ENCODE peak calls at places on chromosomes 5 and 9, in eight cellular contexts. G, J, E, F, Z, T, L and R are unnamed samples. For H3K4me1, the result is how much of the 10 kb centered on the place peaks cover.

GRCh38 chr5:38404667-38405276 is 146.4 kb downstream of the EGFLAM start:
- DNase-seq in G (no peak), J (no peak), E (peak), F (no peak), Z (peak), T (peak), L (peak), R (no peak)

GRCh38 chr5:120382813-120383212 is 81.3 kb upstream of the PRR16 start:
- DNase-seq in G (no peak), J (no peak), E (no peak), F (no peak), Z (no peak), T (no peak), L (no peak), R (no peak)

GRCh38 chr9:124256517-124257069 is 1.2 kb upstream of the NEK6 start:
- DNase-seq in G (peak), J (peak), E (no peak), F (no peak), Z (no peak), T (no peak), L (no peak), R (peak)

GRCh38 chr5:158456756-158457155 is 597.8 kb upstream of the CLINT1 start:
- DNase-seq in G (no peak), J (peak), E (no peak), F (no peak), Z (peak), T (no peak), L (no peak), R (no peak)

GRCh38 chr5:169126376-169127043 is 174.4 kb downstream of the SLIT3 start:
- DNase-seq in G (no peak), J (no peak), E (no peak), F (no peak), Z (no peak), T (no peak), L (no peak), R (no peak)

GRCh38 chr9:6498982-6499381 is 86.0 kb downstream of the UHRF2 start:
- DNase-seq in G (no peak), J (no peak), E (no peak), F (no peak), Z (no peak), T (no peak), L (no peak), R (no peak)

GRCh38 chr9:116479967-116480366 is 207.1 kb upstream of the TRIM32 start:
- DNase-seq in G (no peak), J (no peak), E (no peak), F (no peak), Z (no peak), T (no peak), L (no peak), R (no peak)

GRCh38 chr9:20225841-20226240 is 396.5 kb downstream of the MLLT3 start:
- DNase-seq in G (no peak), J (no peak), E (no peak), F (no peak), Z (no peak), T (no peak), L (no peak), R (no peak)

GRCh38 chr5:17252543-17252942 is 35.1 kb downstream of the BASP1 start:
- DNase-seq in G (no peak), J (peak), E (no peak), F (no peak), Z (no peak), T (no peak), L (no peak), R (no peak)
- TF ChIP-seq POLR2AphosphoS5 in G (no peak), J (peak), E (no peak), F (no peak), Z (no peak), T (no peak), L (no peak), R (no peak)

GRCh38 chr5:151095341-151096000 is 14.6 kb upstream of the TNIP1 start:
- DNase-seq in G (peak), J (peak), E (peak), F (no peak), Z (peak), T (no peak), L (peak), R (no peak)

GRCh38 chr5:151094861-151095260 is 14.0 kb upstream of the TNIP1 start:
- DNase-seq in G (peak), J (no peak), E (no peak), F (no peak), Z (no peak), T (no peak), L (no peak), R (peak)

GRCh38 chr5:151098185-151098813 is 17.5 kb upstream of the TNIP1 start:
- DNase-seq in G (no peak), J (no peak), E (no peak), F (no peak), Z (no peak), T (no peak), L (no peak), R (no peak)

GRCh38 chr5:151096001-151096373 is 15.2 kb upstream of the TNIP1 start:
- DNase-seq in G (no peak), J (no peak), E (no peak), F (no peak), Z (no peak), T (no peak), L (no peak), R (no peak)

GRCh38 chr5:151097081-151097480 is 16.2 kb upstream of the TNIP1 start:
- DNase-seq in G (no peak), J (no peak), E (no peak), F (no peak), Z (no peak), T (no peak), L (no peak), R (no peak)
- H3K4me1 ChIP-seq in G (half or more), J (under half), E (under half), F (under half), Z (under half), T (under half), L (half or more), R (under half)

DNA sequence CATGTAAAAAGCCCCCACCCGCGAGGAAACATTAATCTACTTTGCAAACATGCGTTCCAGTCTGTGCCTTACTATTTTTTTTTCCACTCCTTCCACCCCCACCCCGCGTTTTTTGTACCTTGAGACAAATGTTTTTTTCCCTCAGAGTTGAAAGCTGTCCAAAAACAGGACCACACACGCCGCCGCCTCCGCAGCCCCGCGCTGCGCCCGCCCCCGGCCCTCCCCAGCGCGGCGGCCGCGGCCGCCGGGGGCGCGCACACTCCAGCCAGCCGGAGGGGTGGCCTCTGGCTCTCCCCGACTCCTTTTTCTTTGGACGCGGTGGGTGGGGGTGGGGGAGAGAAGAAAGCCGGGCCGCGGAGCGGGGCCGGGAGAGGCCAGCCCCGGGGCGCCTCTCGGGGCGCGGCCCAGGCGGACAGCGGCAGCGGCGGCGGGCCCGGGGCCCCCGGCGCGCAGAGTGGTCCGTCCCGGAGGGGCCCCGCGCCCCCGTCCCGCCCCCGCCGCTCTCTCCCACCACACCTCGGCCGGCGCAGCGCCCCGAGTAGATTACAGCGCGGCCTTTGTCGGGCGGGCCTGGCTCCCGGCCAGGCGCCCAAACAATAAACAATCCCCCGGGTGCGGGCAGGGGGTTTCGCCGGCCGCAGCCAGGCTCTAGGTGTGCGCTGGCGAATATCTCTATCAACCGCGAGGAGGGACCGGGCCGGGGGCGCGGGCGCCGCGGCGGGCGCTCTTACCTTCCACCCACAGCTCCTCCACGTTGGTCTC is 10.9 kb downstream of the PTCH1 start:
- DNase-seq in G (peak), J (peak), E (peak), F (no peak), Z (peak), T (no peak), L (peak), R (peak)
- TF ChIP-seq POLR2AphosphoS5 in G (no peak), J (peak), E (peak), F (no peak), Z (peak), T (peak), L (no peak), R (peak)

DNA sequence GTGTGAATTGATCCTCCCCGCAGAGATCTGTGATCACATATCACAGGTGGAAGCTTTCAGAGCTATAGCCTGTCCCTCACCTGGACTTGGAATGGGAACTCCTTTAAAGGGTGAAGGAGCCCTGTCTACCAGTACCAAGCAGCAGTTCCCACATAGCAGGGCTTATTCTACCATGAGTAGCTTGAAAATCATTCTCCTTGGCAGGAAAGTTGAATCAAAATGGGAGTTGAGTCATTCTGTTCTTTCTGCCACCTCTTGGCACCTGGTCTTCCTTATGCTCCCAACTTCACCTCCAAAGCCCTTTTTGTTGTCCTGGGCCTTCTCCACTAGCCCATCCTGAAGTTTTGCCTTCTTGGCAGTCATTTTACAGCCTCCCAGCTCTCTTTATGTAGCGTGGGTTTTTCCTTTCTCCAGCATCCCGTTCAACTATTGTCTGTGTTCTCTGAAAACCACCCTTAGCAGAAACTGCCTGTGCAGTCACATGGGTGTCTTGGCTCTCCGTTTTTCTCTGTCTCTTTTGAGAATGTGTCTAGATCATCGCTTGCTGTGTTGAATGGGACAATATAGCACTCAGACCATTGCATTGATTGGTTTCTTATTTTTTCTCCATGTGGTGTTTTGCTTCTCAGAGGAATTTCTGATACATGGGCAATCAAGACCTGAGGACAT is 222.2 kb downstream of the AOPEP start:
- DNase-seq in G (no peak), J (no peak), E (no peak), F (no peak), Z (no peak), T (no peak), L (no peak), R (no peak)
- H3K4me1 ChIP-seq in G (under half), J (under half), E (under half), F (under half), Z (under half), T (under half), L (under half), R (under half)

DNA sequence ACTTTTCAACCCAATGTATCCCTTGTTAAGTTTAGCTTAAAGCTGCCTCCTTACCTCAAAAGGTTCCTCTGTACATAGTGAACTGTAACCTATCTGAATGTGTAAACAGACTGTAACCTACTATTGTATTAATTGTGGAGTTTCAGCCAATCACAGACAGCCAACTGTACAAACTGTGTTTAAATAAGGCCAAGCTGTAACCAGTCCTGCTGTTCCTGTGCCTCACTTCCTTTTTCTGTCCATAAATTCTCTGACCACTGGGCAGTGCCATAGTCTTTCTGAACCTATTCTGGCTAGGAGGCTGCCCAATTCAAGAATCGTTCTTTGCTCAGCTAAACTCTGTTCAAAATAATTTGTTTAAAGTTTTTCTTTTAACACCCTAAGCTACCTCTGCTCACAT is 74.7 kb upstream of the DAPK1 start:
- DNase-seq in G (no peak), J (peak), E (no peak), F (no peak), Z (no peak), T (no peak), L (no peak), R (no peak)
- TF ChIP-seq POLR2AphosphoS5 in G (no peak), J (no peak), E (no peak), F (no peak), Z (no peak), T (no peak), L (no peak), R (no peak)

GRCh38 chr5:16740476-16740875 is 123.7 kb upstream of the RETREG1 start:
- DNase-seq in G (no peak), J (no peak), E (no peak), F (no peak), Z (no peak), T (no peak), L (no peak), R (no peak)
- H3K4me1 ChIP-seq in G (under half), J (under half), E (under half), F (under half), Z (under half), T (under half), L (half or more), R (under half)

DNA sequence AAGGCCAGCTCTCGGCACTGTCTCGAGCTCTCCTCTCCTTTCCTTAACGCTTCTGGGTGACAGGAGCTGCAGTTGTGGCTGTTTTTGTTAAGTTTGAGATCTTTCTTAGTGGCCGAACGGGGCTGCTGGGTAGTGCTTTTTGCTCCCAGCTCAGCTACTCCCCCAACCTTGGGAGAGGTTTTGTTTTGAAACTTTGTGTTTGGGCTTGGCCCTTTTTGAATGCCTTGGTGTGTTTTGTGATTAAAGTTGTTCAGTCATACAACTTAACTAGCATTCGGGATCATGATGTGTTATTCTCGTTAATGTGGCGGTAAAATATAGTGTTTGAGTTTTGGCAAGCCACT is 1.0 kb downstream of the KDM3B start:
- DNase-seq in G (no peak), J (no peak), E (no peak), F (no peak), Z (peak), T (no peak), L (no peak), R (no peak)
- TF ChIP-seq POLR2AphosphoS5 in G (no peak), J (no peak), E (no peak), F (no peak), Z (no peak), T (no peak), L (no peak), R (no peak)